ENCODE peak calls at places on chromosomes 11 and 22, in four cellular contexts. E, H, W and L are unnamed samples.
A peak's percentile ranks its signal among the peaks of the same experiment; 100 is the strongest.

GRCh38 chr22:44685384-44686056 is 16.5 kb upstream of the PRR5 start:
- DNase-seq in E (peak; percentile 51), H (peak; percentile 79), W (peak; percentile 72), L (peak; percentile 15)

GRCh38 chr11:6225024-6225423 is 9.4 kb downstream of the FHIP1B start:
- DNase-seq in E (no peak), H (no peak), W (no peak), L (no peak)

GRCh38 chr11:12180257-12181205 is 70.1 kb downstream of the MICAL2 start:
- DNase-seq in E (no peak), H (no peak), W (no peak), L (no peak)

GRCh38 chr11:12682730-12683500 is 8.7 kb downstream of the TEAD1 start:
- DNase-seq in E (no peak), H (no peak), W (no peak), L (no peak)

GRCh38 chr11:38791346-38791961 is 2193.4 kb upstream of the RAG2 start:
- DNase-seq in E (peak; percentile 47), H (peak; percentile 77), W (peak; percentile 75), L (peak; percentile 71)

GRCh38 chr22:35409783-35410662 is 10.1 kb downstream of the MCM5 start:
- DNase-seq in E (no peak), H (no peak), W (no peak), L (no peak)

GRCh38 chr11:111871693-111872161 is 346 bp upstream of the ALG9 start:
- DNase-seq in E (no peak), H (peak; percentile 23), W (no peak), L (no peak)

GRCh38 chr11:123570939-123571590 is 83.4 kb downstream of the SCN3B start:
- DNase-seq in E (no peak), H (no peak), W (no peak), L (no peak)

GRCh38 chr22:40395607-40396006 is 25.2 kb downstream of the SGSM3 start:
- DNase-seq in E (no peak), H (no peak), W (no peak), L (no peak)

GRCh38 chr22:37818397-37819099 is 4.6 kb upstream of the GALR3 start:
- DNase-seq in E (peak; percentile 45), H (no peak), W (peak; percentile 77), L (peak; percentile 37)

GRCh38 chr22:35330258-35330861 is 30.7 kb downstream of the TOM1 start:
- DNase-seq in E (peak; percentile 39), H (no peak), W (no peak), L (no peak)

GRCh38 chr11:47889714-47890441 is 41.7 kb upstream of the NUP160 start:
- DNase-seq in E (no peak), H (no peak), W (no peak), L (no peak)

GRCh38 chr22:46057206-46057605 is 80.2 kb upstream of the WNT7B start:
- DNase-seq in E (peak; percentile 48), H (no peak), W (no peak), L (peak; percentile 23)

GRCh38 chr22:48369789-48370507 is 1457.7 kb downstream of the BRD1 start:
- DNase-seq in E (no peak), H (no peak), W (peak; percentile 21), L (no peak)

GRCh38 chr11:132450631-132451030 is 1080.2 kb downstream of the NTM start:
- DNase-seq in E (no peak), H (no peak), W (no peak), L (no peak)

GRCh38 chr11:48107188-48107704 is 109.4 kb upstream of the OR4B1 start:
- DNase-seq in E (peak; percentile 43), H (no peak), W (no peak), L (peak; percentile 76)

GRCh38 chr11:75467311-75467710 is 34.3 kb upstream of the KLHL35 start:
- DNase-seq in E (no peak), H (no peak), W (no peak), L (no peak)

GRCh38 chr11:2473361-2474058 is 28.7 kb downstream of the KCNQ1 start:
- DNase-seq in E (no peak), H (no peak), W (no peak), L (no peak)

GRCh38 chr11:35142481-35143207 is 3.7 kb downstream of the CD44 start:
- DNase-seq in E (peak; percentile 87), H (peak; percentile 43), W (peak; percentile 41), L (peak; percentile 59)

GRCh38 chr11:103547691-103548090 is 438.5 kb downstream of the DYNC2H1 start:
- DNase-seq in E (no peak), H (no peak), W (no peak), L (no peak)

GRCh38 chr22:32720924-32721323 is 80.6 kb upstream of the TIMP3 start:
- DNase-seq in E (peak; percentile 80), H (no peak), W (no peak), L (no peak)

GRCh38 chr22:28172948-28173360 is 253.9 kb upstream of the PITPNB start:
- DNase-seq in E (no peak), H (no peak), W (no peak), L (no peak)

GRCh38 chr11:17719940-17720795 is 797 bp downstream of the MYOD1 start:
- DNase-seq in E (peak; percentile 19), H (no peak), W (peak; percentile 79), L (no peak)

GRCh38 chr11:15568440-15568839 is 453.7 kb downstream of the INSC start:
- DNase-seq in E (no peak), H (no peak), W (no peak), L (no peak)

GRCh38 chr11:114145166-114145695 is 85.7 kb downstream of the ZBTB16 start:
- DNase-seq in E (no peak), H (no peak), W (no peak), L (no peak)

GRCh38 chr11:67492801-67493547 is 10.1 kb downstream of the AIP start:
- DNase-seq in E (no peak), H (peak; percentile 41), W (peak; percentile 72), L (no peak)

GRCh38 chr11:128940156-128940555 is 2.5 kb downstream of the TP53AIP1 start:
- DNase-seq in E (no peak), H (no peak), W (no peak), L (peak; percentile 4)

GRCh38 chr11:128937480-128937879 is 5.2 kb downstream of the TP53AIP1 start:
- DNase-seq in E (no peak), H (no peak), W (no peak), L (peak; percentile 5)

GRCh38 chr11:128939591-128939990 is 3.1 kb downstream of the TP53AIP1 start:
- DNase-seq in E (no peak), H (no peak), W (no peak), L (peak; percentile 3)

GRCh38 chr11:128936546-128937275 is 6.0 kb downstream of the TP53AIP1 start:
- DNase-seq in E (peak; percentile 55), H (no peak), W (peak; percentile 94), L (no peak)

GRCh38 chr11:128938156-128938885 is 4.3 kb downstream of the TP53AIP1 start:
- DNase-seq in E (no peak), H (no peak), W (no peak), L (peak; percentile 1)
- TF ChIP-seq EZH2 in E (no peak), H (no peak), W (no peak), L (no peak)

GRCh38 chr11:69218946-69219720 is 63.4 kb downstream of the SMIM38 start:
- DNase-seq in E (no peak), H (no peak), W (no peak), L (no peak)
- TF ChIP-seq EZH2 in E (no peak), H (no peak), W (no peak), L (no peak)

GRCh38 chr11:19242184-19242932 is 1.6 kb upstream of the E2F8 start:
- DNase-seq in E (no peak), H (no peak), W (peak; percentile 48), L (no peak)
- TF ChIP-seq EZH2 in E (peak; percentile 37), H (no peak), W (peak; percentile 44), L (no peak)

GRCh38 chr11:20208622-20209090 is 48.4 kb upstream of the DBX1 start:
- DNase-seq in E (no peak), H (no peak), W (peak; percentile 63), L (no peak)
- TF ChIP-seq EZH2 in E (no peak), H (no peak), W (peak; percentile 71), L (no peak)

DNA sequence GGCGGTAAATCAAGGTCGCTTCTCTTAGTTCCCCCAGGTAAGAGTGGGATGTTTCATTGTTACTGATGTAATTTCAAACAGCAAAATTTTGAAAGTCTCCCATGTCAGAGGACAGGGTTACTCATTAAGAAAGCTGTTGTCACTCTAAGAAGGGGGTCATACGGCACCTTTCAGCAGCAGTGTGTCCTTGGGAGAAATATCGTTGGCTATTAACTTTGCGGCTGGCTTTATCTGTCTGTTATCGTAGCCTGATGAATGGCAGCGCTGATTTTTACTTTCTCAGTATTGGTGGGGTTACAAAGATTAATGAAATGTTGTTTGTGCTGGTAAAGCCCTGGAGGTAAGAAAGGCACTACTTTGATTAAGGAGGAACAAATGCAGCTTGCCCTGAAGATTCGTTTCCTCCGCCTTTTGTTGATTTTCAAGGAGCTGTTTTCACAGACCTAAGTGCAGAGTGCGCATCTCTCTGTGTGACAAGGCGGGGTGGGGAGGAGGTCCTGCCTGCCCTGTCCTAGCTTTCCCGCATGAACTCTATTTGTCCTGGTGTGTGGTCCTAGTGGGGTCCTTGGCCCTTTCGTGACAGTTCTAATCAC is 27.6 kb upstream of the FBXO3 start:
- DNase-seq in E (no peak), H (no peak), W (peak; percentile 55), L (no peak)
- TF ChIP-seq EZH2 in E (no peak), H (no peak), W (peak; percentile 32), L (no peak)